ENCODE peak calls at places on chromosomes 2 and 18, in five cellular contexts. One of them, this sample, is unnamed.

GRCh38 chr2:169840747-169841142 is 13.5 kb downstream of the UBR3 start:
- DNase-seq in adrenal gland: no peak
- DNase-seq in gastrocnemius medialis: no peak
- DNase-seq in mesothelial cell of epicardium: no peak
- DNase-seq in OCI-LY7: no peak
- DNase-seq in this sample: no peak

GRCh38 chr2:177252808-177253531 is 11.6 kb downstream of the NFE2L2 start:
- DNase-seq in adrenal gland: no peak
- DNase-seq in mesothelial cell of epicardium: no peak
- DNase-seq in gastrocnemius medialis: no peak
- DNase-seq in OCI-LY7: no peak
- DNase-seq in this sample: no peak

GRCh38 chr2:127901339-127902072 is 15.8 kb upstream of the AMMECR1L start:
- DNase-seq in gastrocnemius medialis: no peak
- DNase-seq in adrenal gland: peak
- DNase-seq in mesothelial cell of epicardium: no peak
- DNase-seq in OCI-LY7: no peak
- DNase-seq in this sample: no peak

GRCh38 chr18:75830848-75831247 is 403.3 kb upstream of the SMIM21 start:
- DNase-seq in adrenal gland: no peak
- DNase-seq in OCI-LY7: no peak
- DNase-seq in mesothelial cell of epicardium: no peak
- DNase-seq in gastrocnemius medialis: no peak
- DNase-seq in this sample: no peak

GRCh38 chr2:189285962-189286648 is 106.5 kb upstream of the COL5A2 start:
- DNase-seq in OCI-LY7: no peak
- DNase-seq in adrenal gland: no peak
- DNase-seq in gastrocnemius medialis: no peak
- DNase-seq in mesothelial cell of epicardium: no peak
- DNase-seq in this sample: no peak

GRCh38 chr18:65859075-65859474 is 108.3 kb downstream of the CDH7 start:
- DNase-seq in gastrocnemius medialis: no peak
- DNase-seq in adrenal gland: no peak
- DNase-seq in OCI-LY7: no peak
- DNase-seq in mesothelial cell of epicardium: no peak
- DNase-seq in this sample: no peak

GRCh38 chr18:55588001-55588875 is at the start of gene TCF4:
- DNase-seq in mesothelial cell of epicardium: peak
- DNase-seq in gastrocnemius medialis: peak
- DNase-seq in adrenal gland: peak
- DNase-seq in OCI-LY7: peak
- DNase-seq in this sample: peak

GRCh38 chr2:32773409-32773808 is 145.6 kb downstream of the TTC27 start:
- DNase-seq in OCI-LY7: no peak
- DNase-seq in adrenal gland: no peak
- DNase-seq in gastrocnemius medialis: no peak
- DNase-seq in mesothelial cell of epicardium: no peak
- DNase-seq in this sample: no peak

GRCh38 chr2:25845843-25846505 is 32.3 kb downstream of the ASXL2 start:
- DNase-seq in adrenal gland: no peak
- DNase-seq in gastrocnemius medialis: no peak
- DNase-seq in OCI-LY7: no peak
- DNase-seq in mesothelial cell of epicardium: no peak
- DNase-seq in this sample: no peak

GRCh38 chr2:217948897-217949296 is 53.9 kb downstream of the TNS1 start:
- DNase-seq in adrenal gland: peak
- DNase-seq in OCI-LY7: no peak
- DNase-seq in mesothelial cell of epicardium: no peak
- DNase-seq in gastrocnemius medialis: no peak
- DNase-seq in this sample: no peak

GRCh38 chr2:27638709-27639108 is 9.9 kb downstream of the GPN1 start:
- DNase-seq in gastrocnemius medialis: no peak
- DNase-seq in OCI-LY7: no peak
- DNase-seq in adrenal gland: no peak
- DNase-seq in mesothelial cell of epicardium: no peak
- DNase-seq in this sample: no peak

GRCh38 chr2:232276084-232276738 is 102.3 kb upstream of the ALPP start:
- DNase-seq in gastrocnemius medialis: no peak
- DNase-seq in mesothelial cell of epicardium: no peak
- DNase-seq in adrenal gland: no peak
- DNase-seq in OCI-LY7: no peak
- DNase-seq in this sample: no peak

GRCh38 chr2:189274412-189274811 is 94.9 kb upstream of the COL5A2 start:
- DNase-seq in OCI-LY7: no peak
- DNase-seq in adrenal gland: no peak
- DNase-seq in gastrocnemius medialis: no peak
- DNase-seq in mesothelial cell of epicardium: no peak
- DNase-seq in this sample: no peak

GRCh38 chr2:26541401-26542193 is 63.7 kb upstream of the OTOF start:
- DNase-seq in mesothelial cell of epicardium: no peak
- DNase-seq in adrenal gland: no peak
- DNase-seq in OCI-LY7: no peak
- DNase-seq in gastrocnemius medialis: no peak
- DNase-seq in this sample: no peak

GRCh38 chr2:161681043-161681442 is 56.8 kb downstream of the SLC4A10 start:
- DNase-seq in adrenal gland: no peak
- DNase-seq in OCI-LY7: no peak
- DNase-seq in mesothelial cell of epicardium: no peak
- DNase-seq in gastrocnemius medialis: no peak
- DNase-seq in this sample: no peak

GRCh38 chr2:120343100-120343432 is 2.9 kb upstream of the INHBB start:
- DNase-seq in adrenal gland: no peak
- DNase-seq in OCI-LY7: no peak
- DNase-seq in gastrocnemius medialis: no peak
- DNase-seq in mesothelial cell of epicardium: no peak
- DNase-seq in this sample: no peak

GRCh38 chr2:120346034-120346666 is at the start of gene INHBB:
- DNase-seq in OCI-LY7: no peak
- DNase-seq in mesothelial cell of epicardium: no peak
- DNase-seq in gastrocnemius medialis: no peak
- DNase-seq in adrenal gland: no peak
- DNase-seq in this sample: peak

GRCh38 chr2:120344991-120345975 is 653 bp upstream of the INHBB start:
- DNase-seq in adrenal gland: peak
- DNase-seq in OCI-LY7: no peak
- DNase-seq in gastrocnemius medialis: no peak
- DNase-seq in mesothelial cell of epicardium: no peak
- DNase-seq in this sample: peak

GRCh38 chr2:120343433-120344105 is 2.4 kb upstream of the INHBB start:
- DNase-seq in adrenal gland: peak
- DNase-seq in mesothelial cell of epicardium: peak
- DNase-seq in gastrocnemius medialis: peak
- DNase-seq in OCI-LY7: peak
- DNase-seq in this sample: peak

DNA sequence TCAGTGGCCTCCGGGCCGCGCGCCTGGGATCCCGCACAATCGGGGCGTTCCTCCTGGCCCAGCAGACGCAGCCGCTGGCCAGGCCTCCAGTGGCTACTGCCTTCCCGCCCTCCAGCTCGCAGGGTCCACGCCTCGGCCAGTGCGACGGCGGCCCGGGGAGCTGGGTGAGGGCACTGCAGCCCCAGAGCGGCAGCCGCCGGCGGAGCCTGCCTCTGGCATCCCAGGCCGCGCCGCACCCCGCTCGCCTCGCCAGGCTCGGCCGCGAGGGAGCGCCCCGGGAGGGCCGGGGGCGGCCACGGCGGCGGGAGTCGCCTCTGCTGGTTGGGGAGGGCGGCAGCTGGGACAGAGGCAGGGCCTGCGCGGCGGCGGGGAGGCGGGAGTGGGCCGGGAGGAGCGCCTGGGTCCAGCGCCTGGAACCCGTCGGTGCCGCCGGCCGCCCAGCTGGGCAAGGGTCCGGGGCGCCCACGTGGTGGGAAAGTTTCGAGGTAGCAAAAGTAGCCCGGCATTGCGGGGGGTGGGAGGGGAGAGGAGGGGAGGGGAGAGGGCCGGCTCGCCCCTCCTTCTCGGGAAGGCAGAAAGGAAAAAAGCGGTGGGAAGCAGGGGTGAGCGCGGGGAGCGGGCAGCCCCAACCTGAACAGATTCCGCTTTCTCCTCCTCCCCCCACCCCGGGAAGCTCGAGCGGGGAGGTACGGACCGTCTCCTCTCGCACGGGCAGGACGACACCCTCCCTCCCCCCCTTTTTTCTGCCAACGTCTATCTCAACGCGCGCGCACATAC is 1.5 kb upstream of the INHBB start:
- DNase-seq in gastrocnemius medialis: no peak
- DNase-seq in OCI-LY7: no peak
- DNase-seq in adrenal gland: no peak
- DNase-seq in mesothelial cell of epicardium: no peak
- DNase-seq in this sample: peak
- TF ChIP-seq CTCF in gastrocnemius medialis: peak
- TF ChIP-seq CTCF in OCI-LY7: no peak
- TF ChIP-seq CTCF in adrenal gland: peak
- TF ChIP-seq CTCF in mesothelial cell of epicardium: no peak
- TF ChIP-seq CTCF in this sample: no peak

DNA sequence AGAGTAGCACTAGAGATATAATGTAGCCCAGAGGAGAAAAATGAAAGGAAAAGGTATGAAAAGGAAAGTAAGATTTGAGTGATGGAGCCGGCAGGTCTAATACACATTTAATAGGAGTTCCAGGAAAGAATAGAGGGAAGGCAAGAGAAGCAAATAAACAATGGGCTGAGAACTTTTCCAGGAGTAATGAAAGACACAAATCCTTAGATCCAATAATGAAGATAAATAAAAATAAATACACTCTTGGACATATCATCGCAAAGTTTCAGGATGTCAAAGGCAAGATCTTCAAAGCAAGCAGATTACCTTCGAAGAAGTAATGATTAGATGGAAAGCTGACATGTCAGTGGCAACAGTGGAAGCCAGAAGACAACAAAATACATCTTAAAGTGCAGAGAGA is 102.0 kb upstream of the YWHAQ start:
- DNase-seq in mesothelial cell of epicardium: no peak
- DNase-seq in gastrocnemius medialis: no peak
- DNase-seq in OCI-LY7: no peak
- DNase-seq in adrenal gland: no peak
- DNase-seq in this sample: no peak
- TF ChIP-seq CTCF in mesothelial cell of epicardium: no peak
- TF ChIP-seq CTCF in gastrocnemius medialis: no peak
- TF ChIP-seq CTCF in OCI-LY7: no peak
- TF ChIP-seq CTCF in adrenal gland: no peak
- TF ChIP-seq CTCF in this sample: no peak

GRCh38 chr2:122191331-122191730 is 435.9 kb downstream of the TSN start:
- DNase-seq in mesothelial cell of epicardium: no peak
- DNase-seq in gastrocnemius medialis: no peak
- DNase-seq in OCI-LY7: peak
- DNase-seq in adrenal gland: no peak
- DNase-seq in this sample: peak
- TF ChIP-seq CTCF in mesothelial cell of epicardium: peak
- TF ChIP-seq CTCF in gastrocnemius medialis: no peak
- TF ChIP-seq CTCF in OCI-LY7: peak
- TF ChIP-seq CTCF in adrenal gland: peak
- TF ChIP-seq CTCF in this sample: no peak

GRCh38 chr2:40872580-40872979 is 420.7 kb upstream of the SLC8A1 start:
- DNase-seq in gastrocnemius medialis: no peak
- DNase-seq in adrenal gland: no peak
- DNase-seq in mesothelial cell of epicardium: no peak
- DNase-seq in OCI-LY7: no peak
- DNase-seq in this sample: no peak

DNA sequence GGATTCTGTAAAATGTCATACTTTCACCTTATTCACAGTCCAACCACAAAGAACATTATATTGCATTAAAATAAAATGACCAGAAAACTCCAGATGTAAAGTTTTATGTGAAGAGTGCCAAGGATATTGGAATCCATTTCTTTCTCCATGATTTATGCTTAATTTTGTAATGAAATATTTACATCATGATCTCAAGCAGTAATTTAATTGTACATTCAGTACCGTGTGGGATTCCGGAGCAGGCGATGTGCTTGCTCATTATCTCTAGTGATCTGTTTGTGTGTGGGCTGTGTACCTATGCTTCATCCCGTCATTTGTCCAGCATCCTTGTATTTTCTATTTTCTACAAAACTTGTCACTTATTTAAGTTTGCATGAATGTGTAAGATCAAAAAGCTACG is 415.9 kb upstream of the SLC8A1 start:
- DNase-seq in gastrocnemius medialis: no peak
- DNase-seq in OCI-LY7: no peak
- DNase-seq in mesothelial cell of epicardium: no peak
- DNase-seq in adrenal gland: no peak
- DNase-seq in this sample: no peak
- TF ChIP-seq CTCF in gastrocnemius medialis: no peak
- TF ChIP-seq CTCF in OCI-LY7: no peak
- TF ChIP-seq CTCF in mesothelial cell of epicardium: no peak
- TF ChIP-seq CTCF in adrenal gland: no peak
- TF ChIP-seq CTCF in this sample: no peak

GRCh38 chr18:58863539-58864145 is 1.0 kb upstream of the ZNF532 start:
- DNase-seq in mesothelial cell of epicardium: no peak
- DNase-seq in OCI-LY7: peak
- DNase-seq in gastrocnemius medialis: peak
- DNase-seq in adrenal gland: peak
- DNase-seq in this sample: peak
- TF ChIP-seq CTCF in mesothelial cell of epicardium: no peak
- TF ChIP-seq CTCF in OCI-LY7: no peak
- TF ChIP-seq CTCF in gastrocnemius medialis: no peak
- TF ChIP-seq CTCF in adrenal gland: no peak
- TF ChIP-seq CTCF in this sample: no peak

GRCh38 chr2:10390369-10390801 is 57.7 kb downstream of the ODC1 start:
- DNase-seq in mesothelial cell of epicardium: no peak
- DNase-seq in adrenal gland: peak
- DNase-seq in gastrocnemius medialis: no peak
- DNase-seq in OCI-LY7: no peak
- DNase-seq in this sample: no peak

GRCh38 chr2:10392951-10393647 is 55.0 kb downstream of the ODC1 start:
- DNase-seq in OCI-LY7: no peak
- DNase-seq in gastrocnemius medialis: no peak
- DNase-seq in adrenal gland: no peak
- DNase-seq in mesothelial cell of epicardium: no peak
- DNase-seq in this sample: no peak

GRCh38 chr2:10393648-10393982 is 54.5 kb downstream of the ODC1 start:
- DNase-seq in OCI-LY7: no peak
- DNase-seq in gastrocnemius medialis: no peak
- DNase-seq in adrenal gland: no peak
- DNase-seq in mesothelial cell of epicardium: no peak
- DNase-seq in this sample: no peak

GRCh38 chr2:10392100-10392499 is 56.0 kb downstream of the ODC1 start:
- DNase-seq in OCI-LY7: no peak
- DNase-seq in mesothelial cell of epicardium: no peak
- DNase-seq in gastrocnemius medialis: no peak
- DNase-seq in adrenal gland: no peak
- DNase-seq in this sample: no peak

GRCh38 chr2:10392548-10392947 is 55.6 kb downstream of the ODC1 start:
- DNase-seq in adrenal gland: no peak
- DNase-seq in mesothelial cell of epicardium: no peak
- DNase-seq in gastrocnemius medialis: no peak
- DNase-seq in OCI-LY7: no peak
- DNase-seq in this sample: no peak
- TF ChIP-seq CTCF in adrenal gland: no peak
- TF ChIP-seq CTCF in mesothelial cell of epicardium: no peak
- TF ChIP-seq CTCF in gastrocnemius medialis: no peak
- TF ChIP-seq CTCF in OCI-LY7: no peak
- TF ChIP-seq CTCF in this sample: no peak

This sample was measured in GM20000.